ENCODE peak calls at places on chromosomes 13 and 19, in seven cellular contexts. One of them, this sample, is unnamed.

GRCh38 chr19:27901078-27901477 is 1311.9 kb downstream of the UQCRFS1 start:
- DNase-seq in WTC11: no peak
- DNase-seq in heart left ventricle: no peak
- DNase-seq in NCI-H2081 treated with DMSO at 0.1 percent for 48 hours: no peak
- DNase-seq in breast epithelium: no peak
- DNase-seq in stimulated activated CD4-positive, alpha-beta T cell treated with anti-CD3 and anti-CD28 coated beads, Interleukin-1b, Interleukin-23, amount 100 ng/mL, for 1 hour: no peak
- DNase-seq in NCI-H187: no peak
- DNase-seq in this sample: no peak

GRCh38 chr13:36275190-36276002 is 22.2 kb downstream of the CCDC169 start:
- DNase-seq in WTC11: no peak
- DNase-seq in heart left ventricle: no peak
- DNase-seq in NCI-H2081 treated with DMSO at 0.1 percent for 48 hours: peak; percentile 34
- DNase-seq in breast epithelium: no peak
- DNase-seq in stimulated activated CD4-positive, alpha-beta T cell treated with anti-CD3 and anti-CD28 coated beads, Interleukin-1b, Interleukin-23, amount 100 ng/mL, for 1 hour: no peak
- DNase-seq in NCI-H187: peak; percentile 39
- DNase-seq in this sample: no peak

GRCh38 chr13:113930711-113931637 is 42.9 kb downstream of the C13orf46 start:
- DNase-seq in WTC11: peak; percentile 2
- DNase-seq in heart left ventricle: no peak
- DNase-seq in NCI-H2081 treated with DMSO at 0.1 percent for 48 hours: no peak
- DNase-seq in breast epithelium: peak; percentile 30
- DNase-seq in stimulated activated CD4-positive, alpha-beta T cell treated with anti-CD3 and anti-CD28 coated beads, Interleukin-1b, Interleukin-23, amount 100 ng/mL, for 1 hour: peak; percentile 26
- DNase-seq in NCI-H187: no peak
- DNase-seq in this sample: no peak

GRCh38 chr19:3492131-3492839 is 8.2 kb downstream of the DOHH start:
- DNase-seq in WTC11: no peak
- DNase-seq in heart left ventricle: no peak
- DNase-seq in NCI-H2081 treated with DMSO at 0.1 percent for 48 hours: no peak
- DNase-seq in breast epithelium: no peak
- DNase-seq in stimulated activated CD4-positive, alpha-beta T cell treated with anti-CD3 and anti-CD28 coated beads, Interleukin-1b, Interleukin-23, amount 100 ng/mL, for 1 hour: no peak
- DNase-seq in NCI-H187: no peak
- DNase-seq in this sample: no peak

GRCh38 chr19:46411088-46412033 is 2.0 kb downstream of the CCDC8 start:
- DNase-seq in WTC11: no peak
- DNase-seq in heart left ventricle: no peak
- DNase-seq in NCI-H2081 treated with DMSO at 0.1 percent for 48 hours: no peak
- DNase-seq in breast epithelium: no peak
- DNase-seq in stimulated activated CD4-positive, alpha-beta T cell treated with anti-CD3 and anti-CD28 coated beads, Interleukin-1b, Interleukin-23, amount 100 ng/mL, for 1 hour: no peak
- DNase-seq in NCI-H187: no peak
- DNase-seq in this sample: no peak

GRCh38 chr19:38441660-38442348 is 8.3 kb downstream of the RYR1 start:
- DNase-seq in WTC11: peak; percentile 51
- DNase-seq in heart left ventricle: no peak
- DNase-seq in NCI-H2081 treated with DMSO at 0.1 percent for 48 hours: no peak
- DNase-seq in breast epithelium: no peak
- DNase-seq in stimulated activated CD4-positive, alpha-beta T cell treated with anti-CD3 and anti-CD28 coated beads, Interleukin-1b, Interleukin-23, amount 100 ng/mL, for 1 hour: no peak
- DNase-seq in NCI-H187: no peak
- DNase-seq in this sample: no peak

GRCh38 chr19:57192064-57192395 is 730 bp downstream of the ZNF264 start:
- DNase-seq in WTC11: no peak
- DNase-seq in heart left ventricle: no peak
- DNase-seq in NCI-H2081 treated with DMSO at 0.1 percent for 48 hours: no peak
- DNase-seq in breast epithelium: no peak
- DNase-seq in stimulated activated CD4-positive, alpha-beta T cell treated with anti-CD3 and anti-CD28 coated beads, Interleukin-1b, Interleukin-23, amount 100 ng/mL, for 1 hour: no peak
- DNase-seq in NCI-H187: no peak
- DNase-seq in this sample: no peak

GRCh38 chr13:49731766-49732165 is 40.5 kb upstream of the EBPL start:
- DNase-seq in WTC11: no peak
- DNase-seq in heart left ventricle: no peak
- DNase-seq in NCI-H2081 treated with DMSO at 0.1 percent for 48 hours: no peak
- DNase-seq in breast epithelium: no peak
- DNase-seq in stimulated activated CD4-positive, alpha-beta T cell treated with anti-CD3 and anti-CD28 coated beads, Interleukin-1b, Interleukin-23, amount 100 ng/mL, for 1 hour: no peak
- DNase-seq in NCI-H187: no peak
- DNase-seq in this sample: no peak

GRCh38 chr19:42589792-42590191 is 4.9 kb downstream of the CEACAM8 start:
- DNase-seq in WTC11: no peak
- DNase-seq in heart left ventricle: no peak
- DNase-seq in NCI-H2081 treated with DMSO at 0.1 percent for 48 hours: no peak
- DNase-seq in breast epithelium: no peak
- DNase-seq in stimulated activated CD4-positive, alpha-beta T cell treated with anti-CD3 and anti-CD28 coated beads, Interleukin-1b, Interleukin-23, amount 100 ng/mL, for 1 hour: no peak
- DNase-seq in NCI-H187: no peak
- DNase-seq in this sample: no peak

GRCh38 chr13:113273856-113274590 is 23.0 kb upstream of the LAMP1 start:
- DNase-seq in WTC11: no peak
- DNase-seq in heart left ventricle: no peak
- DNase-seq in NCI-H2081 treated with DMSO at 0.1 percent for 48 hours: no peak
- DNase-seq in breast epithelium: no peak
- DNase-seq in stimulated activated CD4-positive, alpha-beta T cell treated with anti-CD3 and anti-CD28 coated beads, Interleukin-1b, Interleukin-23, amount 100 ng/mL, for 1 hour: no peak
- DNase-seq in NCI-H187: no peak
- DNase-seq in this sample: no peak

GRCh38 chr13:48072304-48072703 is 22.6 kb downstream of the MED4 start:
- DNase-seq in WTC11: no peak
- DNase-seq in heart left ventricle: no peak
- DNase-seq in NCI-H2081 treated with DMSO at 0.1 percent for 48 hours: no peak
- DNase-seq in breast epithelium: no peak
- DNase-seq in stimulated activated CD4-positive, alpha-beta T cell treated with anti-CD3 and anti-CD28 coated beads, Interleukin-1b, Interleukin-23, amount 100 ng/mL, for 1 hour: no peak
- DNase-seq in NCI-H187: no peak
- DNase-seq in this sample: no peak

GRCh38 chr19:5918463-5919079 is 4.5 kb downstream of the CAPS start:
- DNase-seq in WTC11: no peak
- DNase-seq in heart left ventricle: no peak
- DNase-seq in NCI-H2081 treated with DMSO at 0.1 percent for 48 hours: no peak
- DNase-seq in breast epithelium: no peak
- DNase-seq in stimulated activated CD4-positive, alpha-beta T cell treated with anti-CD3 and anti-CD28 coated beads, Interleukin-1b, Interleukin-23, amount 100 ng/mL, for 1 hour: no peak
- DNase-seq in NCI-H187: no peak
- DNase-seq in this sample: no peak

GRCh38 chr13:30009411-30009810 is 159.0 kb upstream of the UBL3 start:
- DNase-seq in WTC11: no peak
- DNase-seq in heart left ventricle: no peak
- DNase-seq in NCI-H2081 treated with DMSO at 0.1 percent for 48 hours: no peak
- DNase-seq in breast epithelium: no peak
- DNase-seq in stimulated activated CD4-positive, alpha-beta T cell treated with anti-CD3 and anti-CD28 coated beads, Interleukin-1b, Interleukin-23, amount 100 ng/mL, for 1 hour: no peak
- DNase-seq in NCI-H187: no peak
- DNase-seq in this sample: no peak

GRCh38 chr19:46205183-46205984 is 24.2 kb upstream of the IGFL1 start:
- DNase-seq in WTC11: no peak
- DNase-seq in heart left ventricle: no peak
- DNase-seq in NCI-H2081 treated with DMSO at 0.1 percent for 48 hours: no peak
- DNase-seq in breast epithelium: no peak
- DNase-seq in stimulated activated CD4-positive, alpha-beta T cell treated with anti-CD3 and anti-CD28 coated beads, Interleukin-1b, Interleukin-23, amount 100 ng/mL, for 1 hour: no peak
- DNase-seq in NCI-H187: no peak
- DNase-seq in this sample: no peak

GRCh38 chr13:73880365-73880764 is 253.8 kb downstream of the KLF12 start:
- DNase-seq in WTC11: no peak
- DNase-seq in heart left ventricle: no peak
- DNase-seq in NCI-H2081 treated with DMSO at 0.1 percent for 48 hours: no peak
- DNase-seq in breast epithelium: no peak
- DNase-seq in stimulated activated CD4-positive, alpha-beta T cell treated with anti-CD3 and anti-CD28 coated beads, Interleukin-1b, Interleukin-23, amount 100 ng/mL, for 1 hour: no peak
- DNase-seq in NCI-H187: no peak
- DNase-seq in this sample: no peak

GRCh38 chr13:37026778-37027177 is 26.2 kb downstream of the EXOSC8 start:
- DNase-seq in WTC11: no peak
- DNase-seq in heart left ventricle: no peak
- DNase-seq in NCI-H2081 treated with DMSO at 0.1 percent for 48 hours: no peak
- DNase-seq in breast epithelium: no peak
- DNase-seq in stimulated activated CD4-positive, alpha-beta T cell treated with anti-CD3 and anti-CD28 coated beads, Interleukin-1b, Interleukin-23, amount 100 ng/mL, for 1 hour: no peak
- DNase-seq in NCI-H187: no peak
- DNase-seq in this sample: no peak

GRCh38 chr19:37977391-37977790 is 70.4 kb downstream of the SIPA1L3 start:
- DNase-seq in WTC11: no peak
- DNase-seq in heart left ventricle: no peak
- DNase-seq in NCI-H2081 treated with DMSO at 0.1 percent for 48 hours: no peak
- DNase-seq in breast epithelium: no peak
- DNase-seq in stimulated activated CD4-positive, alpha-beta T cell treated with anti-CD3 and anti-CD28 coated beads, Interleukin-1b, Interleukin-23, amount 100 ng/mL, for 1 hour: no peak
- DNase-seq in NCI-H187: no peak
- DNase-seq in this sample: no peak

GRCh38 chr13:103067751-103068563 is 1.7 kb upstream of the SLC10A2 start:
- DNase-seq in WTC11: peak; percentile 70
- DNase-seq in heart left ventricle: no peak
- DNase-seq in NCI-H2081 treated with DMSO at 0.1 percent for 48 hours: no peak
- DNase-seq in breast epithelium: no peak
- DNase-seq in stimulated activated CD4-positive, alpha-beta T cell treated with anti-CD3 and anti-CD28 coated beads, Interleukin-1b, Interleukin-23, amount 100 ng/mL, for 1 hour: no peak
- DNase-seq in NCI-H187: peak; percentile 55
- DNase-seq in this sample: no peak

GRCh38 chr13:42048323-42048624 is 174 bp upstream of the DGKH start:
- DNase-seq in WTC11: no peak
- DNase-seq in heart left ventricle: no peak
- DNase-seq in NCI-H2081 treated with DMSO at 0.1 percent for 48 hours: no peak
- DNase-seq in breast epithelium: no peak
- DNase-seq in stimulated activated CD4-positive, alpha-beta T cell treated with anti-CD3 and anti-CD28 coated beads, Interleukin-1b, Interleukin-23, amount 100 ng/mL, for 1 hour: no peak
- DNase-seq in NCI-H187: no peak
- DNase-seq in this sample: peak; percentile 59

GRCh38 chr13:43411211-43411610 is 375.6 kb downstream of the ENOX1 start:
- DNase-seq in WTC11: no peak
- DNase-seq in heart left ventricle: no peak
- DNase-seq in NCI-H2081 treated with DMSO at 0.1 percent for 48 hours: no peak
- DNase-seq in breast epithelium: no peak
- DNase-seq in stimulated activated CD4-positive, alpha-beta T cell treated with anti-CD3 and anti-CD28 coated beads, Interleukin-1b, Interleukin-23, amount 100 ng/mL, for 1 hour: no peak
- DNase-seq in NCI-H187: no peak
- DNase-seq in this sample: no peak

GRCh38 chr19:1392939-1393530 is 8.3 kb downstream of the GAMT start:
- DNase-seq in WTC11: no peak
- DNase-seq in heart left ventricle: no peak
- DNase-seq in NCI-H2081 treated with DMSO at 0.1 percent for 48 hours: no peak
- DNase-seq in breast epithelium: no peak
- DNase-seq in stimulated activated CD4-positive, alpha-beta T cell treated with anti-CD3 and anti-CD28 coated beads, Interleukin-1b, Interleukin-23, amount 100 ng/mL, for 1 hour: no peak
- DNase-seq in NCI-H187: no peak
- DNase-seq in this sample: no peak

GRCh38 chr13:36920612-36921185 is 661 bp upstream of the SMAD9 start:
- DNase-seq in WTC11: no peak
- DNase-seq in heart left ventricle: no peak
- DNase-seq in NCI-H2081 treated with DMSO at 0.1 percent for 48 hours: no peak
- DNase-seq in breast epithelium: no peak
- DNase-seq in stimulated activated CD4-positive, alpha-beta T cell treated with anti-CD3 and anti-CD28 coated beads, Interleukin-1b, Interleukin-23, amount 100 ng/mL, for 1 hour: no peak
- DNase-seq in NCI-H187: no peak
- DNase-seq in this sample: no peak

GRCh38 chr13:93227906-93228801 is 1.5 kb downstream of the GPC6 start:
- DNase-seq in WTC11: peak; percentile 79
- DNase-seq in heart left ventricle: peak; percentile 48
- DNase-seq in NCI-H2081 treated with DMSO at 0.1 percent for 48 hours: peak; percentile 46
- DNase-seq in breast epithelium: no peak
- DNase-seq in stimulated activated CD4-positive, alpha-beta T cell treated with anti-CD3 and anti-CD28 coated beads, Interleukin-1b, Interleukin-23, amount 100 ng/mL, for 1 hour: no peak
- DNase-seq in NCI-H187: peak; percentile 87
- DNase-seq in this sample: peak; percentile 63

GRCh38 chr19:33268162-33268991 is 34.0 kb downstream of the CEBPA start:
- DNase-seq in WTC11: no peak
- DNase-seq in heart left ventricle: no peak
- DNase-seq in NCI-H2081 treated with DMSO at 0.1 percent for 48 hours: no peak
- DNase-seq in breast epithelium: no peak
- DNase-seq in stimulated activated CD4-positive, alpha-beta T cell treated with anti-CD3 and anti-CD28 coated beads, Interleukin-1b, Interleukin-23, amount 100 ng/mL, for 1 hour: no peak
- DNase-seq in NCI-H187: no peak
- DNase-seq in this sample: no peak

GRCh38 chr19:8138201-8138600 is 11.2 kb downstream of the FBN3 start:
- DNase-seq in WTC11: no peak
- DNase-seq in heart left ventricle: no peak
- DNase-seq in NCI-H2081 treated with DMSO at 0.1 percent for 48 hours: no peak
- DNase-seq in breast epithelium: no peak
- DNase-seq in stimulated activated CD4-positive, alpha-beta T cell treated with anti-CD3 and anti-CD28 coated beads, Interleukin-1b, Interleukin-23, amount 100 ng/mL, for 1 hour: no peak
- DNase-seq in NCI-H187: no peak
- DNase-seq in this sample: no peak

GRCh38 chr19:41551711-41552110 is 24.3 kb upstream of the CEACAM21 start:
- DNase-seq in WTC11: no peak
- DNase-seq in heart left ventricle: no peak
- DNase-seq in NCI-H2081 treated with DMSO at 0.1 percent for 48 hours: no peak
- DNase-seq in breast epithelium: no peak
- DNase-seq in stimulated activated CD4-positive, alpha-beta T cell treated with anti-CD3 and anti-CD28 coated beads, Interleukin-1b, Interleukin-23, amount 100 ng/mL, for 1 hour: no peak
- DNase-seq in NCI-H187: no peak
- DNase-seq in this sample: no peak

This sample was measured in caudate nucleus.